ENCODE peak calls at places on chromosomes 12 and 14, in ten cellular contexts. R is neural progenitor cell, H is GM23338, K is NT2/D1, J is HepG2, Q is cardiac muscle cell, Y is choroid plexus epithelial cell, Z is uterus, C is astrocyte of the cerebellum, G is heart right ventricle. I is an unnamed sample.

GRCh38 chr12:95605087-95605486 is 53.8 kb upstream of the USP44 start:
- DNase-seq in R (no peak), H (no peak), K (no peak), J (no peak), Q (no peak), Y (peak), Z (no peak), C (peak), G (no peak), I (no peak)

GRCh38 chr12:2372178-2372577 is 319.4 kb downstream of the CACNA1C start:
- DNase-seq in R (peak), H (no peak), K (no peak), J (no peak), Q (no peak), Y (no peak), Z (no peak), C (no peak), G (no peak), I (no peak)

GRCh38 chr12:125971981-125972380 is 906.7 kb downstream of the AACS start:
- DNase-seq in R (no peak), H (no peak), K (no peak), J (no peak), Q (no peak), Y (no peak), Z (no peak), C (no peak), G (no peak), I (no peak)

GRCh38 chr12:131202592-131203378 is 249.1 kb downstream of the ADGRD1 start:
- DNase-seq in R (no peak), H (no peak), K (no peak), J (no peak), Q (no peak), Y (no peak), Z (no peak), C (no peak), G (no peak), I (no peak)

GRCh38 chr12:76247026-76247688 is 101.1 kb downstream of the BBS10 start:
- DNase-seq in R (no peak), H (no peak), K (no peak), J (no peak), Q (no peak), Y (peak), Z (no peak), C (no peak), G (no peak), I (no peak)

GRCh38 chr12:19000836-19001235 is 128.7 kb upstream of the PLEKHA5 start:
- DNase-seq in R (no peak), H (no peak), K (no peak), J (no peak), Q (no peak), Y (no peak), Z (no peak), C (no peak), G (no peak), I (no peak)

GRCh38 chr12:100127766-100128508 is 14.7 kb downstream of the BLTP3B start:
- DNase-seq in R (no peak), H (no peak), K (no peak), J (peak), Q (no peak), Y (peak), Z (peak), C (no peak), G (no peak), I (peak)

GRCh38 chr12:121792607-121793500 is 634 bp downstream of the RHOF start:
- DNase-seq in R (no peak), H (peak), K (no peak), J (peak), Q (peak), Y (no peak), Z (no peak), C (no peak), G (peak), I (peak)

GRCh38 chr14:73235531-73236155 is 1.7 kb upstream of the PAPLN start:
- DNase-seq in R (peak), H (peak), K (no peak), J (no peak), Q (no peak), Y (peak), Z (no peak), C (no peak), G (no peak), I (peak)

GRCh38 chr12:111445311-111446043 is 39.8 kb downstream of the SH2B3 start:
- DNase-seq in R (no peak), H (no peak), K (no peak), J (no peak), Q (no peak), Y (no peak), Z (peak), C (no peak), G (no peak), I (no peak)

GRCh38 chr14:74259513-74259912 is 20.3 kb downstream of the VSX2 start:
- DNase-seq in R (no peak), H (no peak), K (no peak), J (no peak), Q (no peak), Y (no peak), Z (no peak), C (no peak), G (no peak), I (no peak)

GRCh38 chr12:131229426-131230339 is 276.0 kb downstream of the ADGRD1 start:
- DNase-seq in R (peak), H (peak), K (no peak), J (no peak), Q (peak), Y (no peak), Z (peak), C (no peak), G (peak), I (peak)

GRCh38 chr12:53380797-53381738 is 1.1 kb downstream of the SP1 start:
- DNase-seq in R (peak), H (peak), K (no peak), J (no peak), Q (no peak), Y (peak), Z (no peak), C (no peak), G (no peak), I (peak)

GRCh38 chr12:117091758-117092510 is 7.3 kb downstream of the TESC start:
- DNase-seq in R (no peak), H (no peak), K (no peak), J (peak), Q (no peak), Y (no peak), Z (no peak), C (no peak), G (no peak), I (no peak)

GRCh38 chr14:24052656-24053547 is 1.1 kb downstream of the CARMIL3 start:
- DNase-seq in R (no peak), H (no peak), K (no peak), J (no peak), Q (no peak), Y (no peak), Z (no peak), C (no peak), G (no peak), I (no peak)

GRCh38 chr14:72634910-72635647 is 258.8 kb downstream of the DPF3 start:
- DNase-seq in R (no peak), H (peak), K (no peak), J (no peak), Q (no peak), Y (no peak), Z (no peak), C (no peak), G (no peak), I (no peak)

GRCh38 chr14:49314756-49315155 is 271.4 kb downstream of the RPS29 start:
- DNase-seq in R (no peak), H (no peak), K (no peak), J (no peak), Q (no peak), Y (peak), Z (no peak), C (no peak), G (no peak), I (no peak)

GRCh38 chr14:57749267-57749666 is 116.6 kb downstream of the SLC35F4 start:
- DNase-seq in R (no peak), H (no peak), K (no peak), J (no peak), Q (no peak), Y (no peak), Z (no peak), C (no peak), G (no peak), I (no peak)

DNA sequence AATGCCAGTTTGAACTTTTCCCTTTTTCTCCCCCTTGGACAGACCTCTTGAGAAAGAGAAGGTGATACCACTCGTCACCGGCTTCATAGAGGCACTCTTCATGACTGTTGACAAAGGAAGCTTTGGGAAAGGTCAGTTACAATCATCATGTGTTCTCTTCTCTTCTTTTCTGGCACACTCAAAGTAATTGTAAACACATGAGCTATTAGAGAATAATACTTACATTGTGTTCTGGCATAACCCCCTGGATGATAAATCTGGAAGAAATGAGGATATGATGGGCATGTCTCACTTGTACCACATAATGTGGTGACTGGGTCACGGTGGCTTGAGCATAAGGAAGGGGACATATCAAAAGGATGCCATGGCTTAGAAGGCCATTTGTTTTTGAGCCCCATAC is 20.0 kb downstream of the UTP20 start:
- DNase-seq in R (no peak), H (no peak), K (no peak), J (peak), Q (no peak), Y (peak), Z (no peak), C (no peak), G (no peak), I (no peak)
- H3K4me3 ChIP-seq in R (no peak), H (no peak), K (no peak), J (no peak), Q (no peak), Y (no peak), Z (no peak), C (no peak), G (no peak), I (no peak)

DNA sequence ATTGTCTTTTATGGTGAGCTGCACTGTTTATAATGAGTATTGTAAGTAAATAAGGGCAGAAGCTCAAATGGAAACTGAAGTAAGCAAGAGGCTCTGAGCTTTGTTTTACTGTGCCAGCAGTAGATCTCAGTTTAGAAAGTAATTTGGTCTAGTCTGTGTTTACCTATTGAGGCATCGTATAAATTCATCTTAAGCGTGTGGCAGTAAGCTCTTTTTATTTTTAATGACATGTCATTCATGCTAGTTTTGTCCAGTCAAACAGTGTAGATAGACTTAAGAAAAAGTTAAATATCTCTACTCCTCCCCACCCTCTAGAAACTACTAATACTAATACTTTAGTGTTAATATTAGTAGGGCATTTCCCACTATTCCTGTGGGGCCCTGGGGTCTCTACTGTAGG is 2.0 kb downstream of the ANO6 start:
- DNase-seq in R (no peak), H (no peak), K (no peak), J (no peak), Q (no peak), Y (peak), Z (no peak), C (no peak), G (no peak), I (peak)
- H3K4me3 ChIP-seq in R (peak), H (peak), K (peak), J (peak), Q (peak), Y (peak), Z (peak), C (peak), G (peak), I (peak)

DNA sequence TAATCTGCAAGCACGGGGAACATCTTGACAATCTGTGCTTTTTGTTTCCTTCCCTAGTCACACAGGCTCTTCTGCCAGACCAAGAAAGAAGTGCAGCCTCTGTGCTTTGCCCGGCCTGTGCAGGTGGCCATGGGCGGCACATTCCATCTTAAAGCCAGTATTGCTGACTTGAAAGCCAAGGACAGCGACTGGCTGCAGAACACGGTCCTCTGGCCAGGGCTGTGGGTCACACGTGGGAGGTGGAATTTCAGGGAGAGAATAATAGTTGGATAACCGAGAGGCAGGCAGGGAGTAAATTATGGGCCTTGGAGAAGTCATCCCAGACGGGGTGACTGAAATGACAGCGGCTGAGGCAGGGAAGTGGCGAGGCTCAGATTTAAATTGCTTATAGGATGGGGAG is 24.9 kb downstream of the FNTB start:
- DNase-seq in R (no peak), H (no peak), K (no peak), J (no peak), Q (no peak), Y (no peak), Z (no peak), C (no peak), G (no peak), I (no peak)
- H3K4me3 ChIP-seq in R (no peak), H (no peak), K (no peak), J (no peak), Q (no peak), Y (no peak), Z (no peak), C (no peak), G (no peak), I (no peak)

DNA sequence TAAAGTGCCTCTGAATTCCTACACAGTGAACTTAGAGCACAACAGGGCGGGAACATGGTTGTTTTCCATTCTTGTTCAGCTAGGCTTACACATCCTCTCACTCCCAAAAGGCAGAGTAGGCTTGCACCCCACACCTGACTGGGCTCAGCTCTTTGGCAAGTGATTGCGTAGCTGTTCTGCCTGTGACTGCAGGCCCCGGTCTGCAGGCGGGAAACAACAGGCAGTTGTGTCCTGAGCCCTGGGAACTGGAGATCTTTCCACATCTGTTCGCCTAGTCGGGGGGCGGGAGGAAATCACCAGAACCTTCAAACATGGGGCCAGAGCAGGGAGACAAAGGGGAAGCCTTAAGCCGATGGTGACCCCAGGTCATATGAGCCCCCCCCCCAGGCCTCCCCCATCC is 274.7 kb downstream of the ZFP36L1 start:
- DNase-seq in R (peak), H (no peak), K (no peak), J (peak), Q (no peak), Y (no peak), Z (peak), C (no peak), G (no peak), I (no peak)
- H3K4me3 ChIP-seq in R (no peak), H (no peak), K (no peak), J (no peak), Q (no peak), Y (no peak), Z (no peak), C (no peak), G (no peak), I (no peak)

GRCh38 chr12:55681142-55682077 is 26.3 kb downstream of the ITGA7 start:
- DNase-seq in R (peak), H (peak), K (peak), J (peak), Q (peak), Y (peak), Z (no peak), C (no peak), G (peak), I (peak)
- H3K4me3 ChIP-seq in R (peak), H (peak), K (peak), J (peak), Q (peak), Y (no peak), Z (no peak), C (peak), G (peak), I (peak)

GRCh38 chr12:4909397-4909733 is 340 bp upstream of the KCNA1 start:
- DNase-seq in R (peak), H (peak), K (peak), J (no peak), Q (no peak), Y (no peak), Z (no peak), C (no peak), G (no peak), I (no peak)
- H3K4me3 ChIP-seq in R (peak), H (peak), K (peak), J (no peak), Q (peak), Y (no peak), Z (peak), C (peak), G (peak), I (no peak)